ENCODE peak calls at places on chromosomes 12 and 14, in eight cellular contexts. N, O, R, T, Z, K, A and H are unnamed samples.

GRCh38 chr14:22814945-22815713 is at the start of gene SLC7A7:
- DNase-seq in K (no peak), N (no peak), A (no peak), T (no peak), R (no peak), Z (no peak), O (no peak), H (no peak)

GRCh38 chr12:74111688-74112360 is 425.8 kb upstream of the ATXN7L3B start:
- DNase-seq in T (no peak), O (no peak), R (no peak), A (no peak), K (no peak), N (peak; percentile 53), Z (no peak), H (peak; percentile 48)

GRCh38 chr12:106582661-106583577 is at the start of gene RFX4:
- DNase-seq in K (no peak), Z (no peak), N (no peak), R (no peak), T (no peak), O (no peak), A (no peak), H (peak; percentile 13)

GRCh38 chr12:59055204-59055839 is 135.0 kb upstream of the LRIG3 start:
- DNase-seq in K (no peak), T (no peak), O (peak; percentile 83), R (peak; percentile 90), A (no peak), N (peak; percentile 95), Z (peak; percentile 40), H (peak; percentile 90)

GRCh38 chr12:110002691-110003515 is 3.7 kb downstream of the ANKRD13A start:
- DNase-seq in R (no peak), T (peak; percentile 19), N (no peak), K (no peak), O (peak; percentile 2), Z (no peak), A (no peak), H (no peak)

GRCh38 chr14:36579573-36580140 is 2.8 kb downstream of the NKX2-8 start:
- DNase-seq in T (no peak), R (no peak), Z (no peak), K (no peak), N (no peak), A (no peak), O (no peak), H (no peak)

GRCh38 chr12:104603545-104603973 is 146.8 kb downstream of the CHST11 start:
- DNase-seq in A (no peak), R (no peak), Z (peak; percentile 45), N (peak; percentile 76), T (no peak), O (peak; percentile 92), K (no peak), H (peak; percentile 95)

GRCh38 chr14:106174206-106174605 is 647.8 kb downstream of the TMEM121 start:
- DNase-seq in O (no peak), Z (no peak), K (peak; percentile 77), T (no peak), A (no peak), N (no peak), R (no peak), H (no peak)

GRCh38 chr12:113880337-113880736 is 85.8 kb downstream of the RBM19 start:
- DNase-seq in A (no peak), R (no peak), T (no peak), K (no peak), N (no peak), Z (no peak), O (no peak), H (no peak)

GRCh38 chr14:20986811-20987210 is 3.0 kb upstream of the METTL17 start:
- DNase-seq in N (peak; percentile 90), K (no peak), T (peak; percentile 69), Z (peak; percentile 90), R (peak; percentile 75), O (peak; percentile 89), A (no peak), H (peak; percentile 95)

GRCh38 chr14:72503696-72504368 is 390.1 kb downstream of the DPF3 start:
- DNase-seq in R (peak; percentile 26), K (no peak), A (no peak), T (no peak), N (peak; percentile 29), Z (no peak), O (no peak), H (peak; percentile 81)

GRCh38 chr12:23810327-23810902 is 139.1 kb downstream of the SOX5 start:
- DNase-seq in T (no peak), A (no peak), R (no peak), O (no peak), K (no peak), N (no peak), Z (no peak), H (no peak)

GRCh38 chr12:49357099-49357678 is 10.1 kb upstream of the SPATS2 start:
- DNase-seq in T (no peak), O (peak; percentile 50), K (no peak), A (peak; percentile 38), R (peak; percentile 57), Z (no peak), N (peak; percentile 47), H (peak; percentile 84)

GRCh38 chr12:25151476-25151875 is 43.5 kb downstream of the DNAI7 start:
- DNase-seq in Z (peak; percentile 84), A (no peak), O (peak; percentile 90), T (peak; percentile 93), R (peak; percentile 84), N (peak; percentile 80), K (no peak), H (peak; percentile 96)

GRCh38 chr14:77033622-77034521 is 5.4 kb upstream of the IRF2BPL start:
- DNase-seq in R (peak; percentile 93), T (peak; percentile 86), N (no peak), Z (peak; percentile 92), A (peak; percentile 78), O (peak; percentile 79), K (peak; percentile 39), H (peak; percentile 89)

GRCh38 chr14:50773632-50774541 is 57.1 kb downstream of the NIN start:
- DNase-seq in R (peak; percentile 60), N (peak; percentile 17), A (peak; percentile 28), Z (peak; percentile 60), O (no peak), K (no peak), T (no peak), H (peak; percentile 78)

GRCh38 chr12:94282675-94283074 is 134.3 kb downstream of the PLXNC1 start:
- DNase-seq in K (peak; percentile 54), R (peak; percentile 18), T (no peak), O (no peak), A (no peak), N (no peak), Z (no peak), H (no peak)

GRCh38 chr14:104895786-104896642 is 28.7 kb upstream of the PLD4 start:
- DNase-seq in A (no peak), T (no peak), O (no peak), R (no peak), N (no peak), K (no peak), Z (peak; percentile 21), H (peak; percentile 16)

GRCh38 chr12:13851828-13852227 is 129.6 kb downstream of the GRIN2B start:
- DNase-seq in K (no peak), O (no peak), R (no peak), N (no peak), T (no peak), Z (no peak), A (no peak), H (no peak)

GRCh38 chr14:23910081-23910875 is 43.3 kb upstream of the DHRS4 start:
- DNase-seq in N (peak; percentile 20), R (peak; percentile 58), K (no peak), O (peak; percentile 71), Z (peak; percentile 65), T (peak; percentile 4), A (peak; percentile 35), H (peak; percentile 69)

GRCh38 chr12:65822732-65823480 is 1.4 kb upstream of the HMGA2 start:
- DNase-seq in K (no peak), N (peak; percentile 53), R (peak; percentile 57), T (peak; percentile 32), Z (peak; percentile 78), A (no peak), O (peak; percentile 53), H (peak; percentile 86)

GRCh38 chr14:64720190-64720589 is 16.0 kb downstream of the PLEKHG3 start:
- DNase-seq in K (no peak), A (no peak), R (peak; percentile 34), O (peak; percentile 96), T (no peak), N (peak; percentile 88), Z (peak; percentile 76), H (peak; percentile 98)

GRCh38 chr12:91717804-91718203 is 427.8 kb downstream of the BTG1 start:
- DNase-seq in Z (no peak), A (no peak), R (no peak), O (peak; percentile 0), N (no peak), K (no peak), T (no peak), H (no peak)

GRCh38 chr12:78191611-78192010 is 360.9 kb downstream of the NAV3 start:
- DNase-seq in Z (no peak), R (no peak), K (no peak), T (no peak), A (no peak), O (no peak), N (no peak), H (peak; percentile 43)

GRCh38 chr14:104142136-104143041 is 4.0 kb downstream of the KIF26A start:
- DNase-seq in O (no peak), Z (no peak), T (no peak), N (no peak), A (no peak), K (no peak), R (no peak), H (no peak)

GRCh38 chr12:51694146-51694545 is 103.1 kb downstream of the SCN8A start:
- DNase-seq in R (no peak), K (no peak), A (no peak), T (no peak), N (no peak), O (no peak), Z (no peak), H (no peak)

GRCh38 chr14:36646664-36647416 is 14.8 kb upstream of the PAX9 start:
- DNase-seq in K (no peak), T (no peak), Z (no peak), N (no peak), O (no peak), R (no peak), A (no peak), H (no peak)

GRCh38 chr14:38662781-38663180 is 406.9 kb upstream of the CLEC14A start:
- DNase-seq in T (no peak), Z (no peak), O (no peak), N (no peak), R (no peak), A (no peak), K (no peak), H (no peak)

GRCh38 chr12:127052491-127053232 is 1214.3 kb upstream of the TMEM132C start:
- DNase-seq in Z (no peak), K (no peak), N (peak; percentile 93), A (no peak), O (no peak), T (no peak), R (no peak), H (peak; percentile 97)

GRCh38 chr14:59254146-59254910 is 65.9 kb downstream of the DAAM1 start:
- DNase-seq in A (no peak), K (no peak), T (peak; percentile 93), O (no peak), Z (peak; percentile 65), R (peak; percentile 54), N (no peak), H (peak; percentile 76)

GRCh38 chr12:130805635-130806034 is 33.4 kb downstream of the STX2 start:
- DNase-seq in Z (no peak), A (no peak), N (no peak), T (no peak), K (no peak), O (no peak), R (no peak), H (no peak)

GRCh38 chr14:100581228-100582145 is 5.7 kb downstream of the BEGAIN start:
- DNase-seq in O (no peak), K (no peak), A (no peak), T (no peak), N (no peak), Z (no peak), R (no peak), H (no peak)